ENCODE peak calls at places on chromosomes 3 and 15, in four cellular contexts. Q is NB4; G is CD8-positive, alpha-beta memory T cell; C is Karpas-422. E is an unnamed sample.

GRCh38 chr3:132135628-132136333 is 101.0 kb upstream of the CPNE4 start:
- DNase-seq in C (no peak), Q (no peak), G (no peak), E (no peak)

GRCh38 chr3:117885046-117885445 is 1149.6 kb downstream of the IGSF11 start:
- DNase-seq in C (peak; percentile 51), Q (peak; percentile 20), G (no peak), E (peak; percentile 5)

GRCh38 chr3:152183473-152183872 is 85.3 kb upstream of the MBNL1 start:
- DNase-seq in Q (peak; percentile 79), G (peak; percentile 39), C (peak; percentile 84), E (peak; percentile 25)

GRCh38 chr3:113436794-113437193 is 4.5 kb downstream of the CFAP44 start:
- DNase-seq in C (no peak), G (no peak), Q (no peak), E (no peak)

GRCh38 chr15:42808921-42809320 is 72.0 kb upstream of the CDAN1 start:
- DNase-seq in C (no peak), G (no peak), Q (no peak), E (no peak)

GRCh38 chr3:124731760-124732159 is 1.5 kb downstream of the UMPS start:
- DNase-seq in G (no peak), Q (no peak), C (no peak), E (no peak)

GRCh38 chr15:82952156-82953081 is at the start of gene HOMER2:
- DNase-seq in Q (peak; percentile 35), C (no peak), G (no peak), E (peak; percentile 61)

GRCh38 chr3:15647629-15648167 is 46.2 kb downstream of the BTD start:
- DNase-seq in Q (peak; percentile 87), C (peak; percentile 71), G (peak; percentile 44), E (peak; percentile 61)

GRCh38 chr3:126194713-126195305 is 14.4 kb upstream of the ALDH1L1 start:
- DNase-seq in Q (peak; percentile 8), G (no peak), C (no peak), E (no peak)

GRCh38 chr3:81788650-81789049 is 27.2 kb upstream of the GBE1 start:
- DNase-seq in C (no peak), G (no peak), Q (no peak), E (peak; percentile 29)

GRCh38 chr3:188349276-188349962 is 195.5 kb downstream of the LPP start:
- DNase-seq in G (no peak), Q (peak; percentile 11), C (peak; percentile 64), E (no peak)

GRCh38 chr3:52437326-52438103 is 7.4 kb downstream of the SEMA3G start:
- DNase-seq in Q (no peak), G (no peak), C (no peak), E (no peak)

GRCh38 chr3:128455116-128455515 is 11.6 kb downstream of the DNAJB8 start:
- DNase-seq in Q (no peak), C (no peak), G (no peak), E (no peak)

GRCh38 chr15:101028321-101028720 is 109.2 kb downstream of the LRRK1 start:
- DNase-seq in C (no peak), G (no peak), Q (no peak), E (no peak)

GRCh38 chr3:14947886-14948608 is 664 bp downstream of the NR2C2 start:
- DNase-seq in C (peak; percentile 99), G (peak; percentile 94), Q (peak; percentile 95), E (peak; percentile 100)

E was measured in GM20000.